ENCODE peak calls at places on chromosomes 7 and 10, in nine cellular contexts. B, R, Y, X, L, Q, E, W and U are unnamed samples.

GRCh38 chr10:79055892-79056291 is 12.9 kb upstream of the ZMIZ1 start:
- DNase-seq in B (no peak), R (no peak), Y (no peak), X (no peak), L (no peak), Q (no peak), E (no peak), W (no peak), U (no peak)

GRCh38 chr7:39016609-39017008 is 38.9 kb downstream of the POU6F2 start:
- DNase-seq in B (peak; percentile 32), R (no peak), Y (no peak), X (no peak), L (no peak), Q (no peak), E (no peak), W (no peak), U (no peak)

GRCh38 chr7:108503112-108504026 is 22.6 kb downstream of the PNPLA8 start:
- DNase-seq in B (no peak), R (no peak), Y (peak; percentile 88), X (no peak), L (no peak), Q (no peak), E (no peak), W (peak; percentile 31), U (no peak)

GRCh38 chr7:130878785-130879184 is 144.8 kb upstream of the KLF14 start:
- DNase-seq in B (no peak), R (no peak), Y (no peak), X (no peak), L (no peak), Q (no peak), E (no peak), W (no peak), U (no peak)

GRCh38 chr7:45601816-45602540 is 27.8 kb downstream of the ADCY1 start:
- DNase-seq in B (no peak), R (no peak), Y (no peak), X (peak; percentile 3), L (no peak), Q (no peak), E (no peak), W (no peak), U (no peak)

GRCh38 chr7:135856356-135857144 is 107.9 kb upstream of the FAM180A start:
- DNase-seq in B (peak; percentile 56), R (no peak), Y (peak; percentile 57), X (no peak), L (no peak), Q (no peak), E (no peak), W (no peak), U (no peak)

GRCh38 chr10:67088035-67088434 is 162.2 kb downstream of the LRRTM3 start:
- DNase-seq in B (no peak), R (no peak), Y (peak; percentile 2), X (no peak), L (no peak), Q (no peak), E (no peak), W (no peak), U (no peak)

GRCh38 chr7:23712368-23713284 is 2.6 kb downstream of the STK31 start:
- DNase-seq in B (peak; percentile 81), R (no peak), Y (peak; percentile 82), X (no peak), L (no peak), Q (peak; percentile 64), E (no peak), W (peak; percentile 56), U (no peak)

GRCh38 chr10:133364645-133365431 is 7.0 kb upstream of the FUOM start:
- DNase-seq in B (no peak), R (no peak), Y (no peak), X (no peak), L (no peak), Q (no peak), E (no peak), W (no peak), U (no peak)

GRCh38 chr10:94439275-94439861 is 37.0 kb downstream of the TBC1D12 start:
- DNase-seq in B (no peak), R (no peak), Y (peak; percentile 46), X (no peak), L (peak; percentile 49), Q (peak; percentile 14), E (peak; percentile 9), W (no peak), U (no peak)
- TF ChIP-seq CTCF in B (no peak), R (no peak), Y (no peak), X (no peak), L (no peak), Q (no peak), E (no peak), W (no peak), U (no peak)

GRCh38 chr7:128948976-128949760 is 11.4 kb downstream of the IRF5 start:
- DNase-seq in B (no peak), R (no peak), Y (peak; percentile 63), X (no peak), L (no peak), Q (no peak), E (no peak), W (no peak), U (peak; percentile 90)

GRCh38 chr7:128945668-128946366 is 8.1 kb downstream of the IRF5 start:
- DNase-seq in B (no peak), R (no peak), Y (no peak), X (no peak), L (no peak), Q (no peak), E (no peak), W (no peak), U (no peak)

GRCh38 chr7:128948312-128948973 is 10.7 kb downstream of the IRF5 start:
- DNase-seq in B (no peak), R (no peak), Y (peak; percentile 17), X (no peak), L (no peak), Q (no peak), E (no peak), W (no peak), U (peak; percentile 90)

GRCh38 chr7:128947854-128948253 is 10.1 kb downstream of the IRF5 start:
- DNase-seq in B (peak; percentile 18), R (no peak), Y (no peak), X (no peak), L (no peak), Q (no peak), E (no peak), W (no peak), U (no peak)

GRCh38 chr7:128946936-128947830 is 9.5 kb downstream of the IRF5 start:
- DNase-seq in B (no peak), R (peak; percentile 27), Y (no peak), X (no peak), L (no peak), Q (no peak), E (no peak), W (no peak), U (no peak)
- TF ChIP-seq CTCF in B (peak; percentile 43), R (peak; percentile 37), Y (no peak), X (no peak), L (no peak), Q (peak; percentile 8), E (peak; percentile 26), W (peak; percentile 46), U (no peak)

GRCh38 chr10:62080905-62081304 is 179.4 kb downstream of the ARID5B start:
- DNase-seq in B (no peak), R (no peak), Y (no peak), X (no peak), L (no peak), Q (no peak), E (no peak), W (no peak), U (no peak)
- TF ChIP-seq CTCF in B (no peak), R (peak; percentile 17), Y (no peak), X (no peak), L (no peak), Q (no peak), E (no peak), W (no peak), U (no peak)

DNA sequence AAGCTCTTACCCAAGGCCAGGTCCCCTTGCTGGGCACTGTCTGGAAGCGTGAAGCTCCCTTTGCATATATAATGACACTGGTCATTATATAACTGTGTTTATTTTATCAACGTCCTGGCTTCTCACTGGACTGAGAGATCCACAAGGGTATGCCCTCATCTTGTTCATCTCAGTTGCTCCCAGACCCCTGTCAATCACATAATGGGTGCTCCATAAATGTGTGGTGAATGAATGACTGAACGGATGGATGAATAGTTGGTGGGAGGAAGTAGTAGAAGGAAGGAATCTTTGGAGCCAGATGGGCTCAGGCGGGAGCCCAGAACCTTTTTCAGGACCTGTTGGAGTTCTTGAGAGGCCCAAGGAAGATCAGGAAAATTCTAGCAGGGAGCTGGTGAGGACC is 7.7 kb upstream of the SFRP5 start:
- DNase-seq in B (no peak), R (no peak), Y (no peak), X (no peak), L (no peak), Q (no peak), E (no peak), W (no peak), U (no peak)
- TF ChIP-seq CTCF in B (no peak), R (no peak), Y (no peak), X (no peak), L (no peak), Q (no peak), E (no peak), W (no peak), U (no peak)

GRCh38 chr10:69265521-69265920 is 12.8 kb upstream of the HK1 start:
- DNase-seq in B (no peak), R (no peak), Y (no peak), X (no peak), L (no peak), Q (no peak), E (no peak), W (no peak), U (no peak)

GRCh38 chr10:69270990-69271389 is 7.3 kb upstream of the HK1 start:
- DNase-seq in B (no peak), R (no peak), Y (no peak), X (no peak), L (no peak), Q (no peak), E (no peak), W (no peak), U (no peak)

GRCh38 chr10:69272620-69273019 is 5.7 kb upstream of the HK1 start:
- DNase-seq in B (no peak), R (no peak), Y (peak; percentile 33), X (no peak), L (no peak), Q (no peak), E (no peak), W (no peak), U (no peak)

GRCh38 chr10:69268761-69269416 is 9.4 kb upstream of the HK1 start:
- DNase-seq in B (no peak), R (no peak), Y (no peak), X (no peak), L (no peak), Q (no peak), E (no peak), W (no peak), U (no peak)

GRCh38 chr10:69269761-69270160 is 8.5 kb upstream of the HK1 start:
- DNase-seq in B (no peak), R (no peak), Y (peak; percentile 43), X (no peak), L (no peak), Q (no peak), E (no peak), W (no peak), U (no peak)
- TF ChIP-seq CTCF in B (no peak), R (no peak), Y (no peak), X (no peak), L (no peak), Q (no peak), E (no peak), W (no peak), U (no peak)